ENCODE peak calls at places on chromosomes 11 and 22, in nine cellular contexts. Y, R, S, Z, D, A, J, U and C are unnamed samples.

GRCh38 chr22:48301908-48302307 is 1525.8 kb downstream of the BRD1 start:
- DNase-seq in Y (no peak), R (no peak), S (no peak), Z (no peak), D (no peak), A (no peak), J (no peak), U (no peak), C (no peak)

GRCh38 chr11:110518809-110519514 is 89.2 kb downstream of the FDX1 start:
- DNase-seq in Y (no peak), R (no peak), S (no peak), Z (no peak), D (no peak), A (no peak), J (no peak), U (no peak), C (no peak)

GRCh38 chr11:48064306-48064705 is 83.9 kb downstream of the PTPRJ start:
- DNase-seq in Y (no peak), R (no peak), S (no peak), Z (no peak), D (no peak), A (no peak), J (peak), U (no peak), C (no peak)

GRCh38 chr11:8631395-8632110 is 37.5 kb upstream of the STK33 start:
- DNase-seq in Y (no peak), R (no peak), S (no peak), Z (no peak), D (no peak), A (no peak), J (no peak), U (no peak), C (no peak)

GRCh38 chr11:81989093-81989492 is 744.6 kb downstream of the FAM181B start:
- DNase-seq in Y (no peak), R (no peak), S (no peak), Z (no peak), D (no peak), A (no peak), J (no peak), U (no peak), C (no peak)

GRCh38 chr11:65491163-65491465 is 7.7 kb upstream of the MALAT1 start:
- DNase-seq in Y (peak), R (no peak), S (no peak), Z (no peak), D (no peak), A (no peak), J (peak), U (no peak), C (no peak)

GRCh38 chr11:12502950-12503579 is 125.7 kb downstream of the PARVA start:
- DNase-seq in Y (no peak), R (no peak), S (no peak), Z (no peak), D (peak), A (no peak), J (no peak), U (no peak), C (no peak)

GRCh38 chr22:46286006-46286405 is 10.7 kb upstream of the GTSE1 start:
- DNase-seq in Y (no peak), R (no peak), S (no peak), Z (no peak), D (no peak), A (no peak), J (no peak), U (no peak), C (no peak)

GRCh38 chr11:85029964-85030363 is 597.2 kb downstream of the DLG2 start:
- DNase-seq in Y (no peak), R (no peak), S (no peak), Z (no peak), D (peak), A (no peak), J (no peak), U (no peak), C (no peak)

GRCh38 chr11:109914038-109914437 is 179.2 kb upstream of the ZC3H12C start:
- DNase-seq in Y (no peak), R (no peak), S (no peak), Z (no peak), D (no peak), A (no peak), J (no peak), U (no peak), C (no peak)

GRCh38 chr22:41891407-41891806 is 23.5 kb downstream of the SHISA8 start:
- DNase-seq in Y (no peak), R (no peak), S (no peak), Z (no peak), D (no peak), A (no peak), J (no peak), U (no peak), C (no peak)

GRCh38 chr22:26553056-26553752 is 36.7 kb downstream of the TPST2 start:
- DNase-seq in Y (no peak), R (no peak), S (no peak), Z (no peak), D (peak), A (no peak), J (no peak), U (no peak), C (no peak)

GRCh38 chr11:128789497-128790080 is 77.5 kb downstream of the KCNJ1 start:
- DNase-seq in Y (no peak), R (no peak), S (no peak), Z (no peak), D (no peak), A (no peak), J (no peak), U (no peak), C (no peak)

GRCh38 chr11:65262381-65262680 is 569 bp downstream of the POLA2 start:
- DNase-seq in Y (no peak), R (peak), S (no peak), Z (peak), D (no peak), A (no peak), J (no peak), U (no peak), C (peak)

GRCh38 chr11:116329354-116330090 is 443.3 kb downstream of the BUD13 start:
- DNase-seq in Y (no peak), R (no peak), S (no peak), Z (no peak), D (no peak), A (no peak), J (no peak), U (no peak), C (no peak)

GRCh38 chr11:132114185-132114584 is 743.8 kb downstream of the NTM start:
- DNase-seq in Y (no peak), R (peak), S (no peak), Z (peak), D (peak), A (no peak), J (no peak), U (no peak), C (no peak)

GRCh38 chr11:73426184-73426845 is 50.1 kb downstream of the RELT start:
- DNase-seq in Y (no peak), R (no peak), S (no peak), Z (no peak), D (no peak), A (no peak), J (no peak), U (no peak), C (no peak)

DNA sequence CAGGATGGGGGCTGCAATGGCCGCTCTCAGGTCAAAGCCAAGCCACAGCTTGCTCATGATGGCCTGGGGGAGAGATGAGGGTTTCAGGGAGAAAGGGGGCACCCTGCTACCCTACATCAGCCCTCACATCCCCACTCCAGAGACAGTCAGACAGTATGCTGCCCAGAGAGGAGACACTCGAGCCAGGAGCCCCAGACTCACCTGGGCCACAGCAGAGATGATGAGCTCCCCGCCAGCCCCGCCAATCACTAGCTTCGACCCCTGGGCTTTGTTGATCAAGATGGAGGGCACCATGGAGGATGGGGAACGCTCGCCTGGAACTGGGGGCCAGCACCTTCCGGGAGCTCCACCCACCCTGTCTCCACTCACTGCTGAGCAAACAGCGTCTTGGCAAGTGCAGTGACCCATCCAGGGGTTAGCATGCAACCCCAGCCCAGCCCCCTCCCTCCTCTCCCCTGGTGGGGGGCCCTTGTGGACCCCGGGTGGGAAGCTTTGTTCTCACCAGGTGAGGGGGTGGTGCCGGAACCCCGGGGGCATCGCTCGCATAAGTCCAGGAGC is 19.8 kb downstream of the GGT5 start:
- DNase-seq in Y (no peak), R (no peak), S (no peak), Z (no peak), D (no peak), A (no peak), J (no peak), U (no peak), C (no peak)
- TF ChIP-seq EP300 in Y (no peak), R (no peak), S (no peak), Z (no peak), D (no peak), A (no peak), J (no peak), U (no peak), C (no peak)

GRCh38 chr11:130202818-130203671 is 43.5 kb downstream of the ST14 start:
- DNase-seq in Y (peak), R (no peak), S (no peak), Z (no peak), D (no peak), A (no peak), J (no peak), U (no peak), C (no peak)

GRCh38 chr11:130202009-130202817 is 42.6 kb downstream of the ST14 start:
- DNase-seq in Y (peak), R (no peak), S (no peak), Z (no peak), D (no peak), A (no peak), J (no peak), U (no peak), C (no peak)

GRCh38 chr11:130206141-130206540 is 46.6 kb downstream of the ST14 start:
- DNase-seq in Y (peak), R (peak), S (no peak), Z (peak), D (no peak), A (no peak), J (peak), U (no peak), C (no peak)

GRCh38 chr11:130204703-130205095 is 45.1 kb downstream of the ST14 start:
- DNase-seq in Y (peak), R (peak), S (no peak), Z (no peak), D (no peak), A (no peak), J (peak), U (no peak), C (no peak)

DNA sequence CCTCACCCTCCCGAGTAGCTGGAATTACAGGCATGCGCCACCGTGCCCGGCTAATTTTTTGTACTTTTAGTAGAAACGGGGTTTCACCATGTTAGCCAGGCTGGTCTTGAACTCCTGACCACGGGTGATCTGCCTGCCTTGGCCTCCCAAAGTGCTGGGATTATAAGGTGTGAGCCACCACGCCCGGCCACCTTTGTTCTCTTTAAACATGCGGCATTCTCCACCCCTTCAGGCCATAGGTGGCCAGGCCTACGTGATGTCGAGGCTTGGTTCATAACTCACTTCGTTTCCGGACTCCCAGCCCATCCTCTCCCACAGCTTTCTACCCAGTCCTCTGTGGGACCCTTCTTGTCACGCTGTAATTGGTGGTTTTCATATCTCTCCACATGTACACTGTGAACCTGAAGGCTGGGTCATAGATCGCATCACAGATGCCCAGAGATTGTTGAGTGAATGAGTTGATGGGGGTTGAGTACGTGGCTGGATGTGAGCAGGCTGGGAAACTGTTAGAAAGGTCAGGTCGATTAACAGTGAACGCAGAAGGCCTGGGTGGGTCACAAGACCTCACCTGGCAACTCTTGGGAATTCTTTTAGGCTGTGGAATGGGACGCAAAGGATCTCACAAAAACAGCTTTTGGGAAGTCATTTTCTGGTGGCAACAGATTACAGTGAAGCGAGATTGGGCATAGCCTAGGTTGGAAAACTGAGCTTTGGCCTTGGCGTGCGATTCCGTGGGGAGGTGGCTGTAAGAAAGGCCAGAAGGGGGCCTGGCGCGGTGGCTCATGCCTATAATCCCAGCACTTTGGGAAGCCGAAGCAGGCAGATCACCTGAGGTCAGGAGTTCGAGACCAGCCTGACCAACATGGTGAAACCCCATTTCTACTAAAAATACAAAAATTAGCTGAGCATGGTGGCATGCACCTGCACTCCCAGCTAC is 44.5 kb downstream of the ST14 start:
- DNase-seq in Y (peak), R (no peak), S (no peak), Z (no peak), D (no peak), A (no peak), J (peak), U (no peak), C (no peak)
- TF ChIP-seq EP300 in Y (no peak), R (no peak), S (no peak), Z (no peak), D (no peak), A (no peak), J (no peak), U (no peak), C (no peak)

DNA sequence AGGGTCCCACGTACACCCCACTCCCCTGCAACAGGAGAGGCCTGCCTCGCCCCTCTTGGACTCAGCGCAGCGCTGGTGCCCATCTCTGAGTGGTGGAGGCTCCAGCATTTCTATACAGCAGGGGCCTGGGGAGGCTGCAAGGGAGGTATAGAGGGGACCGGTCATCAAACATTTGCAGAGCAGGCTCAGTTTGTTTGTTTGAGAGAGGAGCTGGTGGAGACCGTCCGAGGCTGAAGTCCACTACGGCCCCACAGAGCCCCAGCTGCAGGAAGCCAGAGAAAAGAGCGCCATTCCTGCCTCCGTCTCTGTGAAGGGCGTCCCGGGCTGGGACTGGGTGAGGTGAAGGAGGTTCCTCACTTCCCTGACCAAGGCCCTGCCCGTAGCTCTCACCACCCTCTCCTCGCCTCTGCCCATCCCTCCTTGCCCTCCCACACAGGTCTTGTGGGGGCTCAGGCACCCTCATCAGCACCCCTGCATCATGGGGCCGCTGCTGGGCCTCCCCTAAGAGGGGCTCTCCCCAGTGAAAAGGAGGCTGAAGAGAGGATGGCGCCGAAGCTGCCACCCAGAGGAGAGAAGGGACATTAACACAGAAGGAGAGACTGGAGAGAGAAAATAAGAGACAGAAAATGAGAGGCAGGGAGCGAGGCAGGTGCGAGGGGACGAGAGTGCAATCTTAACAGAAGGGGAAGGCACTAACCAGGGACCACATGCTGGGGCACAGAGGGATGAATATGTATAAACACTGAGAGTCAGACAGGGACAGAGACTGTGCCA is 24.6 kb downstream of the RPUSD4 start:
- DNase-seq in Y (no peak), R (no peak), S (no peak), Z (no peak), D (no peak), A (no peak), J (no peak), U (no peak), C (no peak)
- TF ChIP-seq EP300 in Y (no peak), R (no peak), S (no peak), Z (no peak), D (no peak), A (no peak), J (no peak), U (no peak), C (no peak)

DNA sequence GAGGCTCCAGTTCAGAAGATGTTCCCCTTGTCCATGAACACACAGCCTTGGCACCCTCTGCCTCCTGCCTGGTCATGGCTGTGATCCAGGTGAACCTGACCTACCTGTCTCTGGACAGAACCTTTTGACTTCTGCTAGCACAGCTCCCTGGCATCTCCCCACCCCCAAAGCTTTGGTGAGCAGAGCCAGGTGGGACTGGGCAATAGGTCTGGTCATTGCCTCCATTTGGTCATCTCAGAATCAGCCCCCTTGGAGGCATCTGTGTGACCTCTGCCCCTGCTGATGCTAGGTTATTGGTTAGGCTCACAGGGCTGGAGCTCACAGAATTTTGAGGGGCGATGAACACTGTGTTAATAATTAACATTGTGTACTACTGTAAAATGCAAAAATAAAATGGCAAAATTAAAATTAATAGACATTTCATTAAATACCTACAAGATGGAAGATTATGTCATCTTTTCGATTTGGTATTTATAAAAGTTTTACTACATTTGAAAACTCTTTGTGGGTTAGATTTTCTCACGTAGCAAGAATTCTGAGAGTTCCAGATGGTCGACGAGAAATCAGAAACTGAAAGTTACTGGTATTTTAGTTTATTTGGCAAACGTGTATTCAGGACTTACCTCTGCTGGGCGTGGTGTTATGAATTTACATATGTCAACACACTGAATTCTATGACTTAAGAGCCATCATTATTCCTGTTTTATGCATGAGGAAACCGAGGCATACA is 8.3 kb upstream of the KIAA0930 start:
- DNase-seq in Y (no peak), R (no peak), S (no peak), Z (no peak), D (no peak), A (no peak), J (no peak), U (no peak), C (no peak)
- TF ChIP-seq EP300 in Y (no peak), R (no peak), S (no peak), Z (no peak), D (no peak), A (no peak), J (no peak), U (no peak), C (no peak)

DNA sequence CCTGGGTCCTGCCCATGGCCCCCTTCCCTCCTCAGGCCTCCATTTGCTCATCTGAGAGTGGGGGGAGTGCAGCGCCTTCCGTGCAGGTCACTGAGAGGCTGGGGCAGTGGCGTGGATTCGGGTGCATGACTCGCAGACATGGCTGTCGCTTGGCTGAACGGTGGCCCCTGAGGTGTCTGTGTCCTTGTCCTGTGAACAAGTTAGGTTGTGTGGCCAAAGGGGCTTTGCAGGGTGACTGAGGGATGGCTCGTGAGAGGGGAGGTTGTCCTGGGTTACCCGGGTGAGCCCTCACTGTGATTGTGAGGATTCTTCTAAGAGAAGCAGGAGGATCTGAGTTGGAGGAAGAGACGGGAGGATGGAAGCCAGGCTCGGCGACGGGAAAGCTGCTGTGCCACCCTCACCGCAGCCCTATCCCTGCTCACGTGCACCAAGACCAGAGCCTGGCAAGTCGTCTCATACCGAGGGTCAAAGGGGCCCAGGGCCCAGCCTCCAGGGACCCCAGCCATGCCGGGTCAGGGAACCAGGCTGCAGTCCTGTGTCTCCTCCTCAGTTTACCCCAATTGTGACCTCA is 79.1 kb downstream of the KCNQ1 start:
- DNase-seq in Y (peak), R (peak), S (no peak), Z (peak), D (no peak), A (no peak), J (peak), U (peak), C (no peak)
- TF ChIP-seq EP300 in Y (no peak), R (no peak), S (no peak), Z (no peak), D (no peak), A (no peak), J (no peak), U (no peak), C (no peak)

GRCh38 chr11:19368726-19369364 is 128.1 kb upstream of the E2F8 start:
- DNase-seq in Y (no peak), R (no peak), S (no peak), Z (no peak), D (no peak), A (no peak), J (no peak), U (no peak), C (no peak)
- TF ChIP-seq EP300 in Y (no peak), R (no peak), S (no peak), Z (no peak), D (no peak), A (no peak), J (no peak), U (peak), C (no peak)

DNA sequence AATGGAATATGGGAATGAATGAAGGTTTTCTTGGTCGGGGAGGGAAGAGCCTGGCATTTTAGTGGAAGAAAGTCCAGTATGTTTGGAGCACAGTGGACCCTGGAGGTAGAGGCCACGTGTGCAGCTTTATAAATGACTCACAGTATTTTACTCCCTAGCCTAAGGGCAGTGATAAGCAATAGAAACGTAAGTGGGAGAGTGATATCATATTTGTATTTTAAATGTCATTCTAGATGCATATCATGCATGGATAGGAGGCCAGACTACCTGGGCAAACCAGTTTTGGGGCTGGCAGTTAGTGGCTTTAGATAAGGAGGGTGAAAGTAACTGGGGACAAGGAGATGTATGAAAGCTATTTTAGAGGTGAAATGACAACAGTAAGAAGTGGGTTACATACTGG is 174.1 kb downstream of the ARHGAP42 start:
- DNase-seq in Y (no peak), R (no peak), S (no peak), Z (peak), D (peak), A (no peak), J (no peak), U (no peak), C (no peak)
- TF ChIP-seq EP300 in Y (no peak), R (no peak), S (no peak), Z (no peak), D (no peak), A (no peak), J (no peak), U (no peak), C (no peak)